ENCODE peak calls at places on chromosomes 11 and 22, in four cellular contexts. H, C, W and A are unnamed samples.

GRCh38 chr11:82703796-82704195 is 29.9 kb downstream of the FAM181B start:
- DNase-seq in C (no peak), W (no peak), H (no peak), A (no peak)

GRCh38 chr11:44755553-44756505 is 29.1 kb downstream of the TSPAN18 start:
- DNase-seq in W (no peak), C (no peak), H (peak; percentile 80), A (no peak)

GRCh38 chr22:23700706-23701105 is 9.9 kb downstream of the RGL4 start:
- DNase-seq in W (no peak), H (peak; percentile 64), C (no peak), A (peak; percentile 17)

GRCh38 chr11:131486100-131486499 is 115.7 kb downstream of the NTM start:
- DNase-seq in C (no peak), H (no peak), W (no peak), A (no peak)

GRCh38 chr11:45724145-45724544 is 58.7 kb upstream of the CHST1 start:
- DNase-seq in W (no peak), H (no peak), C (no peak), A (peak; percentile 23)

GRCh38 chr11:65871811-65872548 is 620 bp downstream of the EFEMP2 start:
- DNase-seq in W (peak; percentile 73), H (no peak), C (no peak), A (peak; percentile 61)

GRCh38 chr11:111833524-111833923 is 37.9 kb downstream of the ALG9 start:
- DNase-seq in H (peak; percentile 29), C (no peak), W (no peak), A (peak; percentile 7)

GRCh38 chr11:80700386-80700785 is 1259.6 kb upstream of the TENM4 start:
- DNase-seq in H (no peak), C (no peak), W (no peak), A (no peak)

GRCh38 chr11:128161994-128162393 is 425.4 kb downstream of the ETS1 start:
- DNase-seq in H (no peak), C (no peak), W (no peak), A (no peak)

DNA sequence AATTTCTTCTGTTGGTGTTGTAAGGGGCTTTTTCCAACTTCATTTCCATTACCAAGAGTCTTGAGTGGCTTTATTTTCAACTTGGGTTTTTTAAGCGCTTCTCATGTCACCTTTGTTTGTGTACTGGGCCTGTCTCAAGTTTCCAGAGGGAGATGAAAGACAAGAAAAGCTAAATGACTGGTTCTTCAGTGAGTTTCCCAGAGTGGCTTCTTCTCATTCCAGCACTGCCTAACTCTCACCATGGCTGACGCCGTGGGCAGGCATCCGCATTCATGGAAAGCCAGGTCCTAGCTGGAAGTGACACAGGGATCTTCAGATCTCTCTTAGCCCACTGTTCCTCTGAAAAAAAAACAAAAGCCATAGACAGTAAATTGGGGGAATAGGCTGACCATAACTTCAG is 28.6 kb downstream of the MARK2 start:
- DNase-seq in W (no peak), H (no peak), C (no peak), A (no peak)
- H3K4me1 ChIP-seq in W (peaks cover 90% of the 10 kb centered on the region), H (peaks cover 33% of the 10 kb centered on the region), C (peaks cover 97% of the 10 kb centered on the region), A (peaks cover 12% of the 10 kb centered on the region)

GRCh38 chr11:125165664-125166346 is 1.3 kb downstream of the PKNOX2 start:
- DNase-seq in W (no peak), C (no peak), H (no peak), A (peak; percentile 43)
- H3K4me1 ChIP-seq in W (peaks cover 38% of the 10 kb centered on the region), C (peaks cover 27% of the 10 kb centered on the region), H (no peaks in the 10 kb centered on the region), A (peaks cover 59% of the 10 kb centered on the region)

GRCh38 chr11:697028-697491 is 1.4 kb downstream of the TMEM80 start:
- DNase-seq in C (no peak), W (peak; percentile 33), H (no peak), A (peak; percentile 35)

GRCh38 chr11:699753-700152 is 4.1 kb downstream of the TMEM80 start:
- DNase-seq in W (no peak), H (no peak), C (no peak), A (no peak)

GRCh38 chr11:698493-699115 is 3.0 kb downstream of the TMEM80 start:
- DNase-seq in C (no peak), H (no peak), W (peak; percentile 30), A (no peak)

GRCh38 chr11:699116-699508 is 3.5 kb downstream of the TMEM80 start:
- DNase-seq in H (no peak), W (no peak), C (no peak), A (no peak)

DNA sequence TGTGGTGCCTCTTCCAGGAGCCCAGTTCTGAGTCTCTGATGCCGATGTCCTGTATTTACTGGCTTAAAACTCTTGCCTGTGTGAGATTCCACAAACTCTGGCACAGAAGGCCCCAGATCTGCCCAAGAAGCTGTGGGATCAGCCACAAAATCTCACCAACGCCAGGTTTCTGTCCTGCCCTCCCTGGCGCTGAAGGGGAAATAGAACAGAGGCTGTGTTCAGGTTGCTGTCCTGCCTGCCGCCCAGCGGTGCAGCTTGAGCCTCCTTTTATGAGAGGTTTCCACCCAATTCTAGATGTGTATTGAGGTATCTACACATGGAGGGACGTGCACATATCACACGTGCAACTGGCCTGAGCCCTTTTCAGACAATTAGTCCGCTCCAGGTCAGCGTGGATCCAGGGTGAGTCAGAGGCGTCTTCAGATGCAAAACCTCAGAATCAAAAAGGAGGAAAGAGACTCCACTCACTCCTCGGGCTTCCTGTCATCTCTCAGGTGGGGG is 2.2 kb downstream of the TMEM80 start:
- DNase-seq in H (no peak), C (no peak), W (peak; percentile 15), A (no peak)
- H3K4me1 ChIP-seq in H (peaks cover 29% of the 10 kb centered on the region), C (peaks cover 40% of the 10 kb centered on the region), W (peaks cover 48% of the 10 kb centered on the region), A (peaks cover 10% of the 10 kb centered on the region)

GRCh38 chr22:35586771-35587170 is 30.4 kb downstream of the MB start:
- DNase-seq in C (no peak), H (no peak), W (peak; percentile 11), A (no peak)
- H3K4me1 ChIP-seq in C (peaks cover 7% of the 10 kb centered on the region), H (no peaks in the 10 kb centered on the region), W (peaks cover 27% of the 10 kb centered on the region), A (peaks cover 13% of the 10 kb centered on the region)

GRCh38 chr22:29936186-29936585 is 53.2 kb downstream of the MTMR3 start:
- DNase-seq in C (no peak), H (no peak), W (no peak), A (no peak)

GRCh38 chr22:29944339-29944738 is 61.4 kb downstream of the MTMR3 start:
- DNase-seq in W (no peak), C (no peak), H (no peak), A (no peak)

GRCh38 chr22:29945435-29945834 is 62.5 kb downstream of the MTMR3 start:
- DNase-seq in C (no peak), W (no peak), H (no peak), A (no peak)

GRCh38 chr22:29938285-29938693 is 55.3 kb downstream of the MTMR3 start:
- DNase-seq in C (no peak), W (no peak), H (no peak), A (no peak)

GRCh38 chr22:29940526-29940925 is 57.6 kb downstream of the MTMR3 start:
- DNase-seq in W (no peak), H (no peak), C (no peak), A (no peak)
- H3K4me1 ChIP-seq in W (peaks cover 45% of the 10 kb centered on the region), H (peaks cover 17% of the 10 kb centered on the region), C (peaks cover 46% of the 10 kb centered on the region), A (no peaks in the 10 kb centered on the region)

DNA sequence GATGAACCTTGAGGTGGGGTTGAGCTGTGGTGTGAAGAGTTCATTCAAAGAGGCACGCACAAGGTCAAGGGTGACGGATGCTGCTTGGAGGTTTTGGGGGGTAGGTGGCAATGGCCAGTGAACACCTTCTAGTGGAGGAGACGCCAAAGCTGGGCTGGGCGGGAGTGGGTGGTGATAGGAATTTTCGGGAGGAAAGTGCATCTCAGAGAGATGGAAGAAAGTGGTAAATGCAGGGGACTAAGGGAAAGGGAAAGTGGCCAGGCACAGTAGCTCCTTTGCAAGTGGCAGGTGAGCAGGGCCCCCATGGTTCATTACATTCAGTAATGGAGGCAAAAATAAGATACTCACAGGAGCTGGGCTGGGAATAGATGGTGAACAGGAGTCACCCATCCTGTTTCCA is 499.7 kb downstream of the MIAT start:
- DNase-seq in C (no peak), W (no peak), H (no peak), A (no peak)
- H3K4me1 ChIP-seq in C (no peaks in the 10 kb centered on the region), W (no peaks in the 10 kb centered on the region), H (no peaks in the 10 kb centered on the region), A (peaks cover 12% of the 10 kb centered on the region)

GRCh38 chr11:126366064-126366822 is 10.8 kb downstream of the ST3GAL4 start:
- DNase-seq in W (no peak), H (peak; percentile 31), C (peak; percentile 76), A (no peak)
- H3K4me1 ChIP-seq in W (peaks cover 33% of the 10 kb centered on the region), H (peaks cover 33% of the 10 kb centered on the region), C (peaks cover 7% of the 10 kb centered on the region), A (peaks cover 13% of the 10 kb centered on the region)

DNA sequence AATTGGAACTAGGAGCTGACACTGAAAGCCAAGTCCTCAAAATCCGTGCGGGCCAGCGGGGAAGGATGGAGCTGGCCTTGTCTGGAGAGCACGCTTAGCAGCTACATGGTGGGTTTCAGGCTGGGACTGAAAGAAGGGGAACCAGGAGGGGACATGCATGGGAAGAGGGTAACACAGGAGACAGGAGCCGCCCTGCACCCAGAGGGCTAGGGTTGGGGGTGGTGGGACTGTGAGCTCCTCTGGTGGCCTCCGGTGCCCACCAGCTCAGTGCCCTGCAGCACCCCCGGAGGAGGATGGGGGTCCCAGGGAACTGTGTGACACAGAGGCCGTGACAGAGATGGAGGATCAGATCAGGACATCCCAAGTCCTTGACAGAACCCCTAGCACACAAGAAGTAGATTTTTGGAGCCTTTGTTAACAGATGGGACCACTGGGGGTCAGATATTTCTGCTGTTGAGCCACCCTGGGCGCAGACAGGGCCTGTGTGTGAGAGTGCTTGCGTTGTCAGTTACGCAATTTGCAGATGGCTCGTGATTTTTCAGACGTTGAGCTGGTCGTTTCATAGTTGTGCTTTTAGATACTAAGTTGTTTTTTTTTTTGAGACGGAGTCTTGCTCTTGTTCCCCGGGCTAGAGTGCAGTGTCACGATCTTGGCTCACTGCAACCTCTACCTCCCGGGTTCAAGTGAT is 21.3 kb upstream of the GRAMD4 start:
- DNase-seq in H (peak; percentile 56), W (no peak), C (peak; percentile 70), A (peak; percentile 55)
- H3K4me1 ChIP-seq in H (no peaks in the 10 kb centered on the region), W (peaks cover 89% of the 10 kb centered on the region), C (peaks cover 26% of the 10 kb centered on the region), A (peaks cover 24% of the 10 kb centered on the region)

GRCh38 chr11:33700425-33701271 is at the start of gene C11orf91:
- DNase-seq in H (peak; percentile 88), C (peak; percentile 99), W (peak; percentile 98), A (peak; percentile 99)
- H3K4me1 ChIP-seq in H (peaks cover 15% of the 10 kb centered on the region), C (peaks cover 21% of the 10 kb centered on the region), W (peaks cover 70% of the 10 kb centered on the region), A (peaks cover 5% of the 10 kb centered on the region)

GRCh38 chr11:86484795-86485166 is 110.1 kb downstream of the CCDC81 start:
- DNase-seq in H (no peak), C (no peak), W (no peak), A (no peak)
- H3K4me1 ChIP-seq in H (peaks cover 9% of the 10 kb centered on the region), C (peaks cover 3% of the 10 kb centered on the region), W (peaks cover 20% of the 10 kb centered on the region), A (peaks cover 13% of the 10 kb centered on the region)